ENCODE peak calls at places on chromosomes 6 and 20, in four cellular contexts. One of them, this sample, is unnamed.
A peak's percentile ranks its signal among the peaks of the same experiment; 100 is the strongest.

GRCh38 chr6:146200136-146200708 is 171.4 kb downstream of the GRM1 start:
- DNase-seq in effector CD8-positive, alpha-beta T cell: no peak
- DNase-seq in M059J: peak; percentile 4
- DNase-seq in cardiac septum: no peak
- DNase-seq in this sample: no peak

GRCh38 chr20:1108437-1108920 is 9.9 kb upstream of the PSMF1 start:
- DNase-seq in effector CD8-positive, alpha-beta T cell: peak; percentile 22
- DNase-seq in M059J: peak; percentile 54
- DNase-seq in cardiac septum: no peak
- DNase-seq in this sample: peak; percentile 68

GRCh38 chr6:56529594-56530191 is 113.0 kb downstream of the DST start:
- DNase-seq in cardiac septum: no peak
- DNase-seq in effector CD8-positive, alpha-beta T cell: no peak
- DNase-seq in M059J: peak; percentile 64
- DNase-seq in this sample: no peak

GRCh38 chr6:117346142-117346930 is 79.4 kb downstream of the ROS1 start:
- DNase-seq in cardiac septum: no peak
- DNase-seq in effector CD8-positive, alpha-beta T cell: no peak
- DNase-seq in M059J: peak; percentile 25
- DNase-seq in this sample: no peak

GRCh38 chr6:116100419-116101297 is at the start of gene NT5DC1:
- DNase-seq in effector CD8-positive, alpha-beta T cell: peak; percentile 64
- DNase-seq in cardiac septum: peak; percentile 92
- DNase-seq in M059J: peak; percentile 73
- DNase-seq in this sample: peak; percentile 91

GRCh38 chr6:52331793-52332457 is 30.0 kb upstream of the PAQR8 start:
- DNase-seq in M059J: no peak
- DNase-seq in cardiac septum: no peak
- DNase-seq in effector CD8-positive, alpha-beta T cell: no peak
- DNase-seq in this sample: no peak

GRCh38 chr6:73516712-73517489 is 3.9 kb downstream of the EEF1A1 start:
- DNase-seq in M059J: peak; percentile 34
- DNase-seq in effector CD8-positive, alpha-beta T cell: no peak
- DNase-seq in cardiac septum: no peak
- DNase-seq in this sample: no peak

GRCh38 chr6:170372380-170373325 is 66.1 kb downstream of the FAM120B start:
- DNase-seq in effector CD8-positive, alpha-beta T cell: no peak
- DNase-seq in M059J: no peak
- DNase-seq in cardiac septum: no peak
- DNase-seq in this sample: no peak

GRCh38 chr20:37535443-37536132 is 7.9 kb upstream of the BLCAP start:
- DNase-seq in effector CD8-positive, alpha-beta T cell: no peak
- DNase-seq in cardiac septum: no peak
- DNase-seq in M059J: no peak
- DNase-seq in this sample: no peak

GRCh38 chr6:52407467-52407866 is 12.7 kb upstream of the EFHC1 start:
- DNase-seq in effector CD8-positive, alpha-beta T cell: no peak
- DNase-seq in cardiac septum: no peak
- DNase-seq in M059J: peak; percentile 78
- DNase-seq in this sample: no peak

GRCh38 chr6:16319813-16320532 is 81.6 kb downstream of the GMPR start:
- DNase-seq in cardiac septum: peak; percentile 88
- DNase-seq in effector CD8-positive, alpha-beta T cell: peak; percentile 45
- DNase-seq in M059J: peak; percentile 99
- DNase-seq in this sample: peak; percentile 78

GRCh38 chr6:143196525-143197225 is 136.0 kb downstream of the AIG1 start:
- DNase-seq in effector CD8-positive, alpha-beta T cell: no peak
- DNase-seq in cardiac septum: no peak
- DNase-seq in M059J: peak; percentile 84
- DNase-seq in this sample: no peak

GRCh38 chr20:45037635-45038034 is 63.3 kb downstream of the KCNS1 start:
- DNase-seq in M059J: no peak
- DNase-seq in effector CD8-positive, alpha-beta T cell: no peak
- DNase-seq in cardiac septum: no peak
- DNase-seq in this sample: no peak

GRCh38 chr20:30595698-30596097 is 661.8 kb upstream of the DEFB115 start:
- DNase-seq in cardiac septum: no peak
- DNase-seq in effector CD8-positive, alpha-beta T cell: no peak
- DNase-seq in M059J: no peak
- DNase-seq in this sample: no peak

GRCh38 chr6:34922177-34922663 is 33.2 kb downstream of the ANKS1A start:
- DNase-seq in effector CD8-positive, alpha-beta T cell: no peak
- DNase-seq in M059J: peak; percentile 85
- DNase-seq in cardiac septum: no peak
- DNase-seq in this sample: no peak

GRCh38 chr6:146673069-146673468 is 74.3 kb downstream of the ADGB start:
- DNase-seq in cardiac septum: no peak
- DNase-seq in effector CD8-positive, alpha-beta T cell: no peak
- DNase-seq in M059J: no peak
- DNase-seq in this sample: no peak

GRCh38 chr6:35262596-35262995 is 3.1 kb downstream of the ZNF76 start:
- DNase-seq in effector CD8-positive, alpha-beta T cell: no peak
- DNase-seq in cardiac septum: no peak
- DNase-seq in M059J: peak; percentile 51
- DNase-seq in this sample: no peak

GRCh38 chr20:25319241-25320034 is 71.2 kb downstream of the ABHD12 start:
- DNase-seq in cardiac septum: no peak
- DNase-seq in effector CD8-positive, alpha-beta T cell: no peak
- DNase-seq in M059J: no peak
- DNase-seq in this sample: no peak

GRCh38 chr6:130070747-130071146 is 52.4 kb downstream of the L3MBTL3 start:
- DNase-seq in effector CD8-positive, alpha-beta T cell: no peak
- DNase-seq in cardiac septum: no peak
- DNase-seq in M059J: peak; percentile 4
- DNase-seq in this sample: no peak

GRCh38 chr6:144722214-144722737 is 437.1 kb downstream of the UTRN start:
- DNase-seq in cardiac septum: no peak
- DNase-seq in M059J: peak; percentile 80
- DNase-seq in effector CD8-positive, alpha-beta T cell: no peak
- DNase-seq in this sample: no peak

GRCh38 chr6:136212616-136213396 is 37.3 kb downstream of the MTFR2 start:
- DNase-seq in M059J: no peak
- DNase-seq in cardiac septum: no peak
- DNase-seq in effector CD8-positive, alpha-beta T cell: no peak
- DNase-seq in this sample: no peak

GRCh38 chr6:51856508-51856907 is 230.9 kb downstream of the PKHD1 start:
- DNase-seq in M059J: no peak
- DNase-seq in cardiac septum: no peak
- DNase-seq in effector CD8-positive, alpha-beta T cell: no peak
- DNase-seq in this sample: no peak

GRCh38 chr6:2688416-2689064 is 62.2 kb downstream of the MYLK4 start:
- DNase-seq in effector CD8-positive, alpha-beta T cell: no peak
- DNase-seq in cardiac septum: no peak
- DNase-seq in M059J: peak; percentile 95
- DNase-seq in this sample: no peak

GRCh38 chr6:14059791-14060436 is 57.7 kb upstream of the CD83 start:
- DNase-seq in cardiac septum: peak; percentile 86
- DNase-seq in M059J: peak; percentile 88
- DNase-seq in effector CD8-positive, alpha-beta T cell: no peak
- DNase-seq in this sample: peak; percentile 56

GRCh38 chr6:129646617-129647016 is 63.4 kb downstream of the ARHGAP18 start:
- DNase-seq in cardiac septum: no peak
- DNase-seq in effector CD8-positive, alpha-beta T cell: no peak
- DNase-seq in M059J: no peak
- DNase-seq in this sample: no peak

GRCh38 chr6:136640132-136640915 is 90.1 kb upstream of the MAP7 start:
- DNase-seq in cardiac septum: no peak
- DNase-seq in effector CD8-positive, alpha-beta T cell: no peak
- DNase-seq in M059J: no peak
- DNase-seq in this sample: no peak

GRCh38 chr6:157823001-157823522 is at the start of gene SNX9:
- DNase-seq in M059J: peak; percentile 80
- DNase-seq in effector CD8-positive, alpha-beta T cell: peak; percentile 45
- DNase-seq in cardiac septum: peak; percentile 87
- DNase-seq in this sample: peak; percentile 89

GRCh38 chr6:72037006-72037405 is 150.7 kb downstream of the RIMS1 start:
- DNase-seq in M059J: no peak
- DNase-seq in effector CD8-positive, alpha-beta T cell: no peak
- DNase-seq in cardiac septum: no peak
- DNase-seq in this sample: no peak

GRCh38 chr6:28609672-28610071 is 84.0 kb downstream of the GPX5 start:
- DNase-seq in effector CD8-positive, alpha-beta T cell: no peak
- DNase-seq in cardiac septum: no peak
- DNase-seq in M059J: no peak
- DNase-seq in this sample: no peak

GRCh38 chr6:131316654-131317053 is 181.4 kb downstream of the AKAP7 start:
- DNase-seq in cardiac septum: no peak
- DNase-seq in M059J: no peak
- DNase-seq in effector CD8-positive, alpha-beta T cell: no peak
- DNase-seq in this sample: no peak

GRCh38 chr6:149885888-149886287 is 12.0 kb downstream of the RAET1E start:
- DNase-seq in effector CD8-positive, alpha-beta T cell: no peak
- DNase-seq in M059J: no peak
- DNase-seq in cardiac septum: no peak
- DNase-seq in this sample: no peak

GRCh38 chr6:97177905-97178304 is 105.1 kb downstream of the MMS22L start:
- DNase-seq in cardiac septum: no peak
- DNase-seq in M059J: no peak
- DNase-seq in effector CD8-positive, alpha-beta T cell: no peak
- DNase-seq in this sample: no peak

GRCh38 chr6:124294572-124294971 is 490.9 kb downstream of the NKAIN2 start:
- DNase-seq in cardiac septum: no peak
- DNase-seq in M059J: peak; percentile 52
- DNase-seq in effector CD8-positive, alpha-beta T cell: no peak
- DNase-seq in this sample: no peak

GRCh38 chr6:52839124-52840055 is 1.2 kb downstream of the GSTA5 start:
- DNase-seq in M059J: peak; percentile 90
- DNase-seq in effector CD8-positive, alpha-beta T cell: peak; percentile 16
- DNase-seq in cardiac septum: no peak
- DNase-seq in this sample: no peak

GRCh38 chr6:50185006-50185405 is 135.3 kb upstream of the DEFB112 start:
- DNase-seq in M059J: no peak
- DNase-seq in effector CD8-positive, alpha-beta T cell: no peak
- DNase-seq in cardiac septum: no peak
- DNase-seq in this sample: no peak

GRCh38 chr20:1757072-1757471 is 99.5 kb upstream of the SIRPG start:
- DNase-seq in effector CD8-positive, alpha-beta T cell: no peak
- DNase-seq in M059J: no peak
- DNase-seq in cardiac septum: no peak
- DNase-seq in this sample: no peak

GRCh38 chr6:20605581-20605980 is 71.3 kb downstream of the CDKAL1 start:
- DNase-seq in cardiac septum: no peak
- DNase-seq in effector CD8-positive, alpha-beta T cell: no peak
- DNase-seq in M059J: peak; percentile 64
- DNase-seq in this sample: no peak

GRCh38 chr6:140314675-140315074 is 940.2 kb upstream of the CITED2 start:
- DNase-seq in effector CD8-positive, alpha-beta T cell: no peak
- DNase-seq in M059J: no peak
- DNase-seq in cardiac septum: no peak
- DNase-seq in this sample: no peak

GRCh38 chr6:617485-618100 is 39.3 kb downstream of the HUS1B start:
- DNase-seq in M059J: peak; percentile 18
- DNase-seq in cardiac septum: no peak
- DNase-seq in effector CD8-positive, alpha-beta T cell: no peak
- DNase-seq in this sample: no peak